ENCODE peak calls at places on chromosomes 5 and 9, in ten cellular contexts. T, N, I, Q, M, L, B, W, G and A are unnamed samples.
A peak's percentile ranks its signal among the peaks of the same experiment; 100 is the strongest.

GRCh38 chr5:56455417-56455816 is 222.3 kb upstream of the ANKRD55 start:
- DNase-seq in T (no peak), N (no peak), I (no peak), Q (no peak), M (no peak), L (no peak), B (no peak), W (no peak), G (no peak), A (no peak)

GRCh38 chr5:98296426-98296825 is 477.0 kb upstream of the RGMB start:
- DNase-seq in T (no peak), N (no peak), I (no peak), Q (no peak), M (peak; percentile 51), L (peak; percentile 56), B (no peak), W (no peak), G (no peak), A (no peak)

GRCh38 chr9:97954550-97954989 is 16.6 kb upstream of the HEMGN start:
- DNase-seq in T (peak; percentile 34), N (peak; percentile 65), I (peak; percentile 60), Q (no peak), M (peak; percentile 18), L (peak; percentile 9), B (no peak), W (peak; percentile 67), G (peak; percentile 52), A (no peak)

GRCh38 chr9:3957296-3957695 is 342.6 kb downstream of the GLIS3 start:
- DNase-seq in T (no peak), N (no peak), I (no peak), Q (no peak), M (no peak), L (no peak), B (no peak), W (no peak), G (no peak), A (no peak)

GRCh38 chr9:111094433-111095421 is 56.5 kb upstream of the LPAR1 start:
- DNase-seq in T (peak; percentile 25), N (no peak), I (no peak), Q (no peak), M (peak; percentile 81), L (peak; percentile 79), B (no peak), W (no peak), G (no peak), A (no peak)

GRCh38 chr5:68424799-68425537 is 209.4 kb downstream of the PIK3R1 start:
- DNase-seq in T (no peak), N (no peak), I (no peak), Q (no peak), M (peak; percentile 65), L (peak; percentile 40), B (no peak), W (no peak), G (no peak), A (no peak)

GRCh38 chr5:43008369-43009158 is 31.6 kb downstream of the ANXA2R start:
- DNase-seq in T (peak; percentile 92), N (peak; percentile 99), I (peak; percentile 92), Q (peak; percentile 93), M (peak; percentile 92), L (peak; percentile 91), B (peak; percentile 81), W (peak; percentile 88), G (peak; percentile 89), A (peak; percentile 84)

GRCh38 chr5:68576805-68577204 is 361.2 kb downstream of the PIK3R1 start:
- DNase-seq in T (no peak), N (no peak), I (no peak), Q (no peak), M (no peak), L (no peak), B (no peak), W (no peak), G (no peak), A (no peak)

GRCh38 chr5:71693828-71694427 is 25.1 kb upstream of the CARTPT start:
- DNase-seq in T (no peak), N (no peak), I (no peak), Q (no peak), M (no peak), L (peak; percentile 5), B (no peak), W (peak; percentile 4), G (peak; percentile 87), A (no peak)

GRCh38 chr9:133740891-133741290 is 2.7 kb upstream of the SARDH start:
- DNase-seq in T (peak; percentile 9), N (no peak), I (no peak), Q (peak; percentile 53), M (no peak), L (no peak), B (no peak), W (no peak), G (no peak), A (no peak)

GRCh38 chr9:20148416-20148815 is 359.6 kb upstream of the SLC24A2 start:
- DNase-seq in T (no peak), N (no peak), I (no peak), Q (no peak), M (no peak), L (no peak), B (no peak), W (no peak), G (no peak), A (no peak)

GRCh38 chr5:28961806-28962205 is 1923.4 kb upstream of the CDH9 start:
- DNase-seq in T (no peak), N (no peak), I (no peak), Q (no peak), M (no peak), L (no peak), B (no peak), W (no peak), G (no peak), A (no peak)

GRCh38 chr5:79573983-79574890 is 38.0 kb upstream of the TENT2 start:
- DNase-seq in T (no peak), N (no peak), I (no peak), Q (no peak), M (no peak), L (no peak), B (no peak), W (no peak), G (no peak), A (no peak)

GRCh38 chr9:129889936-129890717 is 54.9 kb downstream of the USP20 start:
- DNase-seq in T (no peak), N (no peak), I (peak; percentile 62), Q (no peak), M (no peak), L (no peak), B (peak; percentile 20), W (no peak), G (no peak), A (no peak)

GRCh38 chr5:115507682-115508081 is 36.9 kb downstream of the FEM1C start:
- DNase-seq in T (no peak), N (no peak), I (no peak), Q (no peak), M (peak; percentile 34), L (peak; percentile 44), B (no peak), W (no peak), G (no peak), A (no peak)

GRCh38 chr9:365451-365850 is 150.8 kb downstream of the DOCK8 start:
- DNase-seq in T (no peak), N (no peak), I (no peak), Q (no peak), M (no peak), L (no peak), B (no peak), W (no peak), G (no peak), A (no peak)

GRCh38 chr5:71907589-71908145 is 188.6 kb downstream of the CARTPT start:
- DNase-seq in T (no peak), N (peak; percentile 19), I (no peak), Q (no peak), M (no peak), L (no peak), B (no peak), W (no peak), G (no peak), A (no peak)

GRCh38 chr5:170338933-170339779 is 41.6 kb upstream of the LCP2 start:
- DNase-seq in T (peak; percentile 33), N (no peak), I (peak; percentile 66), Q (no peak), M (no peak), L (no peak), B (no peak), W (no peak), G (no peak), A (no peak)

GRCh38 chr5:109964136-109964535 is 274.4 kb downstream of the MAN2A1 start:
- DNase-seq in T (no peak), N (no peak), I (no peak), Q (no peak), M (peak; percentile 13), L (no peak), B (no peak), W (no peak), G (no peak), A (no peak)